ENCODE peak calls at places on chromosomes 6 and 20, in seven cellular contexts. I is pancreas, X is RWPE1, B is osteocyte, R is breast epithelium, U is astrocyte of the spinal cord, H is BE2C. F is an unnamed sample.

GRCh38 chr20:32906871-32907495 is 48.3 kb downstream of the EFCAB8 start:
- DNase-seq in I (no peak), H (no peak), B (no peak), X (no peak), U (no peak), R (no peak), F (no peak)

GRCh38 chr6:56370591-56371198 is 123.3 kb upstream of the COL21A1 start:
- DNase-seq in B (no peak), R (no peak), U (peak; percentile 94), H (peak; percentile 49), X (peak; percentile 75), I (no peak), F (no peak)

GRCh38 chr6:22147983-22148797 is 148.6 kb downstream of the PRL start:
- DNase-seq in X (peak; percentile 15), B (peak; percentile 86), H (peak; percentile 43), I (peak; percentile 23), U (peak; percentile 90), R (peak; percentile 51), F (no peak)

GRCh38 chr6:163164175-163164900 is 250.2 kb upstream of the QKI start:
- DNase-seq in B (no peak), X (no peak), U (no peak), I (no peak), H (no peak), R (no peak), F (no peak)

GRCh38 chr20:64236137-64237088 is 19.1 kb upstream of the PCMTD2 start:
- DNase-seq in U (no peak), H (no peak), R (no peak), X (no peak), I (no peak), B (no peak), F (no peak)

GRCh38 chr6:105326838-105327745 is 75.8 kb downstream of the PREP start:
- DNase-seq in R (no peak), I (peak; percentile 25), H (peak; percentile 25), X (peak; percentile 71), B (no peak), U (peak; percentile 55), F (no peak)

GRCh38 chr20:4371623-4372246 is 350.0 kb upstream of the PRND start:
- DNase-seq in R (no peak), I (no peak), H (no peak), X (no peak), U (no peak), B (no peak), F (no peak)

GRCh38 chr6:163170294-163170883 is 244.1 kb upstream of the QKI start:
- DNase-seq in H (peak; percentile 38), X (peak; percentile 23), I (no peak), B (peak; percentile 66), R (no peak), U (no peak), F (no peak)

GRCh38 chr6:27280064-27280539 is 32.0 kb downstream of the POM121L2 start:
- DNase-seq in H (peak; percentile 66), U (peak; percentile 56), I (peak; percentile 44), R (no peak), X (no peak), B (no peak), F (no peak)

GRCh38 chr20:33507461-33507860 is 17.6 kb downstream of the CBFA2T2 start:
- DNase-seq in I (no peak), R (no peak), B (no peak), X (no peak), H (no peak), U (no peak), F (no peak)

GRCh38 chr6:13012977-13013680 is 296.6 kb downstream of the PHACTR1 start:
- DNase-seq in I (peak; percentile 71), R (no peak), B (no peak), X (no peak), U (no peak), H (no peak), F (peak; percentile 17)

GRCh38 chr6:149331043-149331807 is 13.7 kb downstream of the TAB2 start:
- DNase-seq in X (no peak), R (no peak), H (no peak), U (peak; percentile 24), I (no peak), B (no peak), F (no peak)

GRCh38 chr6:163955131-163955530 is 540.6 kb downstream of the QKI start:
- DNase-seq in R (no peak), X (peak; percentile 13), H (no peak), I (no peak), U (peak; percentile 75), B (no peak), F (no peak)

GRCh38 chr6:30939473-30939872 is 1.3 kb upstream of the MUCL3 start:
- DNase-seq in U (no peak), B (no peak), X (no peak), I (peak; percentile 47), H (no peak), R (no peak), F (no peak)

GRCh38 chr6:41411961-41412360 is 76.6 kb downstream of the NCR2 start:
- DNase-seq in R (no peak), I (no peak), U (no peak), X (no peak), B (no peak), H (no peak), F (no peak)

GRCh38 chr20:4051413-4052138 is 36.2 kb upstream of the RNF24 start:
- DNase-seq in I (no peak), B (no peak), H (no peak), R (no peak), X (no peak), U (no peak), F (no peak)

GRCh38 chr6:108163267-108163643 is 2.6 kb upstream of the NR2E1 start:
- DNase-seq in R (no peak), X (peak; percentile 55), B (no peak), U (no peak), H (no peak), I (no peak), F (no peak)

GRCh38 chr6:161671117-161671516 is 397.3 kb upstream of the AGPAT4 start:
- DNase-seq in B (no peak), X (no peak), I (no peak), R (no peak), U (no peak), H (no peak), F (no peak)

GRCh38 chr20:53517146-53517545 is 76.5 kb downstream of the ZNF217 start:
- DNase-seq in H (no peak), R (no peak), X (no peak), U (no peak), I (no peak), B (no peak), F (no peak)

GRCh38 chr6:1552296-1552761 is 57.4 kb upstream of the FOXC1 start:
- DNase-seq in R (no peak), I (no peak), H (no peak), X (peak; percentile 14), U (peak; percentile 10), B (no peak), F (no peak)

GRCh38 chr6:92495246-92495645 is 924.1 kb downstream of the EPHA7 start:
- DNase-seq in U (peak; percentile 38), H (no peak), B (no peak), X (no peak), I (no peak), R (no peak), F (no peak)

GRCh38 chr20:14992961-14993360 is 655.5 kb upstream of the FLRT3 start:
- DNase-seq in H (peak; percentile 24), X (no peak), U (peak; percentile 1), R (no peak), B (no peak), I (no peak), F (no peak)

GRCh38 chr20:327946-328563 is 2.7 kb downstream of the SOX12 start:
- DNase-seq in I (peak; percentile 28), U (no peak), X (no peak), R (no peak), B (no peak), H (no peak), F (no peak)

GRCh38 chr6:119676230-119676629 is 326.7 kb upstream of the MAN1A1 start:
- DNase-seq in I (no peak), H (no peak), X (no peak), B (no peak), R (no peak), U (peak; percentile 20), F (no peak)
- TF ChIP-seq CTCF in I (no peak), H (no peak), X (no peak), B (no peak), R (no peak), U (no peak), F (no peak)

GRCh38 chr6:143962644-143962929 is 45.5 kb downstream of the PLAGL1 start:
- DNase-seq in R (no peak), B (no peak), H (no peak), X (peak; percentile 13), I (no peak), U (peak; percentile 73), F (no peak)
- TF ChIP-seq CTCF in R (no peak), B (peak; percentile 49), H (peak; percentile 16), X (no peak), I (no peak), U (peak; percentile 55), F (no peak)

DNA sequence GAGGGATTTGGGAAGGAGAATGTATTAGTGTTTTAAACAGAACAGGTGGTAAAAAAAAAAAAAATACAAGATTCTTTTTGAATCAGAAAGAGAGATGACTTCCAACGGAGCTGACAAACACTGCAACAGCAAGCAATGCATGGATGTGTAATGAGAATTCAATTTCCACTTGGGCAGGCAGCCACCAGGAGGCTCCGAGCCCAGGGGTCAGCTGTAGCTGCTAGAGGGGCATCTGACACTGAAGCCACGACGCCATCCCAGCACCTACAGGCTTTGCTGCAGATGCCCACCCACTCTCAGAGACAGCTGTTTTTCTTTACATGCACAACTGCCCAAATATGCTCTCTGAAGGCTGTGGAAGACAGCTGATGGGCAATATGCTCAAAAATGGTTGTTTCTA is 75.4 kb downstream of the ELOVL5 start:
- DNase-seq in I (no peak), R (no peak), U (no peak), X (no peak), H (no peak), B (no peak), F (no peak)
- TF ChIP-seq CTCF in I (no peak), R (no peak), U (peak; percentile 5), X (no peak), H (peak; percentile 18), B (no peak), F (no peak)

DNA sequence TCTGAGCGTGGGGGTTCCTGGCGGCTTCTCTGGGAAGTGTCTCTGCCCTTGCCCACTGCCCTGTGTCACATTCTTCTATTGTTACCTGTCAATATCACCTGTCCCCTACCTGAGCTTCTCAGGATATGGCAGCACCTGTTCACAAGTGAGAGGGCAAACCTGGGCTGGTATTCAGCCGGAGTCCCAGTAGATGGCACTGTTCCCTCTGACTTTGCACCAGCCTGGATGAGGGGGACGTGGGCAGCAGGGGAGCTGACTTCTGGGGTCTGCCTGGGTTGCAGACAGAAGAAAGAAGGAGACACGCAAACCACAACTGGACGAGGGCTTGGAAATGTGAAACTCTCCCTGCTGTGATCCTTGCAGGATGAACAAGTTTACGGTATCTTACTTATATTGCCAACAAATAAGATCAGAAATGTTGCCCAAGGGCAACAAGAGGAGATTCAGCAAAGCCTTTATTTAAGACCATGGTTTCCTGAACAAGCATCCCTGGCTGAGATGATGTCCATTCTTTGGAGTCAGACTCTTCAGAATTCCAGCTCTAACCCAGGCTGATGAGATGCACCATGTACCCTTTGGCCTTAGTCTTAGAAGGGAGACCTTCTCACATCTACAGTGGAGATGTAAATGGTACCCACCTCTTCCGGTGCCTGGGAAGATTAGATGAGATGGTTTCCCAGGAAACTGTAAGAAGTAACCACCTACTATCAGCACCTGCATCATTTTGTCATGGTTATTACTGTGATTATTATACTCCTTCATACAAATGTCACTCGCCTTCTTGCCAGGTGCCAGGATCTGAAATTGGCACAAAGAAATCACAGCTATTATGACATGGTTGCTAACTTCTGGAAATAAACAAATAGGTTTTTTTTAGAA is 400.0 kb upstream of the CDH4 start:
- DNase-seq in X (peak; percentile 54), R (no peak), B (no peak), U (no peak), H (no peak), I (peak; percentile 21), F (no peak)
- TF ChIP-seq CTCF in X (no peak), R (no peak), B (peak; percentile 41), U (peak; percentile 67), H (peak; percentile 27), I (no peak), F (no peak)

F was measured in activated B cell treated with CpG ODN at 0.5 μM for 24 hours.